ENCODE peak calls at places on chromosomes 7 and 10, in ten cellular contexts. One of them, this sample, is unnamed.

GRCh38 chr10:53697038-53697437 is 924.5 kb upstream of the MBL2 start:
- DNase-seq in NCI-H1092: no peak
- DNase-seq in activated CD4-positive, alpha-beta T cell treated with anti-CD3 and anti-CD28 coated beads, Interleukin-2, amount 10 ng/mL, durations not matched to agents 7 days and 5 days: no peak
- DNase-seq in prostate gland: no peak
- DNase-seq in M059J: peak
- DNase-seq in H4: peak
- DNase-seq in cardiac muscle cell: no peak
- DNase-seq in cardiac septum: no peak
- DNase-seq in heart right ventricle: no peak
- DNase-seq in stimulated activated CD8-positive, alpha-beta memory T cell treated with anti-CD3 and anti-CD28 coated beads, Interleukin-15, amount 100 ng/mL, for 24 hours: no peak
- DNase-seq in this sample: no peak

GRCh38 chr7:69910150-69910549 is 311.9 kb downstream of the AUTS2 start:
- DNase-seq in cardiac muscle cell: no peak
- DNase-seq in heart right ventricle: no peak
- DNase-seq in NCI-H1092: no peak
- DNase-seq in M059J: no peak
- DNase-seq in activated CD4-positive, alpha-beta T cell treated with anti-CD3 and anti-CD28 coated beads, Interleukin-2, amount 10 ng/mL, durations not matched to agents 7 days and 5 days: no peak
- DNase-seq in H4: no peak
- DNase-seq in stimulated activated CD8-positive, alpha-beta memory T cell treated with anti-CD3 and anti-CD28 coated beads, Interleukin-15, amount 100 ng/mL, for 24 hours: no peak
- DNase-seq in prostate gland: no peak
- DNase-seq in cardiac septum: no peak
- DNase-seq in this sample: no peak

GRCh38 chr10:10126231-10126630 is 891.4 kb upstream of the CELF2 start:
- DNase-seq in cardiac muscle cell: peak
- DNase-seq in cardiac septum: no peak
- DNase-seq in heart right ventricle: no peak
- DNase-seq in prostate gland: no peak
- DNase-seq in H4: no peak
- DNase-seq in M059J: no peak
- DNase-seq in activated CD4-positive, alpha-beta T cell treated with anti-CD3 and anti-CD28 coated beads, Interleukin-2, amount 10 ng/mL, durations not matched to agents 7 days and 5 days: no peak
- DNase-seq in stimulated activated CD8-positive, alpha-beta memory T cell treated with anti-CD3 and anti-CD28 coated beads, Interleukin-15, amount 100 ng/mL, for 24 hours: no peak
- DNase-seq in NCI-H1092: no peak
- DNase-seq in this sample: no peak

GRCh38 chr7:69803699-69804516 is 205.6 kb downstream of the AUTS2 start:
- DNase-seq in prostate gland: no peak
- DNase-seq in NCI-H1092: no peak
- DNase-seq in cardiac septum: no peak
- DNase-seq in stimulated activated CD8-positive, alpha-beta memory T cell treated with anti-CD3 and anti-CD28 coated beads, Interleukin-15, amount 100 ng/mL, for 24 hours: no peak
- DNase-seq in H4: no peak
- DNase-seq in heart right ventricle: no peak
- DNase-seq in M059J: no peak
- DNase-seq in cardiac muscle cell: no peak
- DNase-seq in activated CD4-positive, alpha-beta T cell treated with anti-CD3 and anti-CD28 coated beads, Interleukin-2, amount 10 ng/mL, durations not matched to agents 7 days and 5 days: no peak
- DNase-seq in this sample: no peak

GRCh38 chr7:877312-878232 is 1.2 kb downstream of the GET4 start:
- DNase-seq in NCI-H1092: no peak
- DNase-seq in cardiac septum: no peak
- DNase-seq in prostate gland: no peak
- DNase-seq in activated CD4-positive, alpha-beta T cell treated with anti-CD3 and anti-CD28 coated beads, Interleukin-2, amount 10 ng/mL, durations not matched to agents 7 days and 5 days: peak
- DNase-seq in cardiac muscle cell: no peak
- DNase-seq in stimulated activated CD8-positive, alpha-beta memory T cell treated with anti-CD3 and anti-CD28 coated beads, Interleukin-15, amount 100 ng/mL, for 24 hours: no peak
- DNase-seq in H4: no peak
- DNase-seq in M059J: no peak
- DNase-seq in heart right ventricle: no peak
- DNase-seq in this sample: no peak

GRCh38 chr10:824497-824896 is 107.0 kb downstream of the LARP4B start:
- DNase-seq in activated CD4-positive, alpha-beta T cell treated with anti-CD3 and anti-CD28 coated beads, Interleukin-2, amount 10 ng/mL, durations not matched to agents 7 days and 5 days: no peak
- DNase-seq in prostate gland: no peak
- DNase-seq in M059J: no peak
- DNase-seq in cardiac muscle cell: no peak
- DNase-seq in stimulated activated CD8-positive, alpha-beta memory T cell treated with anti-CD3 and anti-CD28 coated beads, Interleukin-15, amount 100 ng/mL, for 24 hours: no peak
- DNase-seq in H4: no peak
- DNase-seq in NCI-H1092: no peak
- DNase-seq in cardiac septum: no peak
- DNase-seq in heart right ventricle: no peak
- DNase-seq in this sample: no peak

GRCh38 chr7:81484266-81484665 is 285.6 kb downstream of the HGF start:
- DNase-seq in cardiac muscle cell: peak
- DNase-seq in NCI-H1092: peak
- DNase-seq in activated CD4-positive, alpha-beta T cell treated with anti-CD3 and anti-CD28 coated beads, Interleukin-2, amount 10 ng/mL, durations not matched to agents 7 days and 5 days: no peak
- DNase-seq in stimulated activated CD8-positive, alpha-beta memory T cell treated with anti-CD3 and anti-CD28 coated beads, Interleukin-15, amount 100 ng/mL, for 24 hours: no peak
- DNase-seq in heart right ventricle: peak
- DNase-seq in M059J: peak
- DNase-seq in cardiac septum: peak
- DNase-seq in H4: peak
- DNase-seq in prostate gland: no peak
- DNase-seq in this sample: no peak

GRCh38 chr7:36315309-36315948 is 74.2 kb upstream of the ANLN start:
- DNase-seq in cardiac muscle cell: no peak
- DNase-seq in stimulated activated CD8-positive, alpha-beta memory T cell treated with anti-CD3 and anti-CD28 coated beads, Interleukin-15, amount 100 ng/mL, for 24 hours: no peak
- DNase-seq in cardiac septum: no peak
- DNase-seq in heart right ventricle: no peak
- DNase-seq in NCI-H1092: no peak
- DNase-seq in H4: peak
- DNase-seq in prostate gland: no peak
- DNase-seq in M059J: peak
- DNase-seq in activated CD4-positive, alpha-beta T cell treated with anti-CD3 and anti-CD28 coated beads, Interleukin-2, amount 10 ng/mL, durations not matched to agents 7 days and 5 days: no peak
- DNase-seq in this sample: no peak

GRCh38 chr10:7756360-7756992 is 31.3 kb downstream of the KIN start:
- DNase-seq in NCI-H1092: no peak
- DNase-seq in cardiac muscle cell: peak
- DNase-seq in activated CD4-positive, alpha-beta T cell treated with anti-CD3 and anti-CD28 coated beads, Interleukin-2, amount 10 ng/mL, durations not matched to agents 7 days and 5 days: peak
- DNase-seq in prostate gland: no peak
- DNase-seq in heart right ventricle: no peak
- DNase-seq in H4: peak
- DNase-seq in cardiac septum: no peak
- DNase-seq in M059J: peak
- DNase-seq in stimulated activated CD8-positive, alpha-beta memory T cell treated with anti-CD3 and anti-CD28 coated beads, Interleukin-15, amount 100 ng/mL, for 24 hours: no peak
- DNase-seq in this sample: no peak

GRCh38 chr7:55156919-55157318 is 138.1 kb downstream of the EGFR start:
- DNase-seq in heart right ventricle: no peak
- DNase-seq in cardiac septum: no peak
- DNase-seq in M059J: no peak
- DNase-seq in NCI-H1092: no peak
- DNase-seq in prostate gland: no peak
- DNase-seq in cardiac muscle cell: no peak
- DNase-seq in H4: no peak
- DNase-seq in activated CD4-positive, alpha-beta T cell treated with anti-CD3 and anti-CD28 coated beads, Interleukin-2, amount 10 ng/mL, durations not matched to agents 7 days and 5 days: no peak
- DNase-seq in stimulated activated CD8-positive, alpha-beta memory T cell treated with anti-CD3 and anti-CD28 coated beads, Interleukin-15, amount 100 ng/mL, for 24 hours: no peak
- DNase-seq in this sample: no peak

GRCh38 chr10:47230482-47230881 is 69.5 kb upstream of the GDF10 start:
- DNase-seq in cardiac septum: peak
- DNase-seq in stimulated activated CD8-positive, alpha-beta memory T cell treated with anti-CD3 and anti-CD28 coated beads, Interleukin-15, amount 100 ng/mL, for 24 hours: no peak
- DNase-seq in cardiac muscle cell: no peak
- DNase-seq in prostate gland: no peak
- DNase-seq in NCI-H1092: no peak
- DNase-seq in heart right ventricle: no peak
- DNase-seq in activated CD4-positive, alpha-beta T cell treated with anti-CD3 and anti-CD28 coated beads, Interleukin-2, amount 10 ng/mL, durations not matched to agents 7 days and 5 days: no peak
- DNase-seq in M059J: no peak
- DNase-seq in H4: no peak
- DNase-seq in this sample: no peak

GRCh38 chr7:94642838-94643653 is 12.9 kb downstream of the SGCE start:
- DNase-seq in M059J: peak
- DNase-seq in cardiac septum: no peak
- DNase-seq in heart right ventricle: no peak
- DNase-seq in NCI-H1092: no peak
- DNase-seq in H4: no peak
- DNase-seq in cardiac muscle cell: no peak
- DNase-seq in stimulated activated CD8-positive, alpha-beta memory T cell treated with anti-CD3 and anti-CD28 coated beads, Interleukin-15, amount 100 ng/mL, for 24 hours: no peak
- DNase-seq in prostate gland: no peak
- DNase-seq in activated CD4-positive, alpha-beta T cell treated with anti-CD3 and anti-CD28 coated beads, Interleukin-2, amount 10 ng/mL, durations not matched to agents 7 days and 5 days: no peak
- DNase-seq in this sample: no peak

GRCh38 chr7:44511863-44512468 is 21.5 kb upstream of the NUDCD3 start:
- DNase-seq in prostate gland: no peak
- DNase-seq in stimulated activated CD8-positive, alpha-beta memory T cell treated with anti-CD3 and anti-CD28 coated beads, Interleukin-15, amount 100 ng/mL, for 24 hours: no peak
- DNase-seq in cardiac septum: no peak
- DNase-seq in cardiac muscle cell: no peak
- DNase-seq in H4: no peak
- DNase-seq in NCI-H1092: no peak
- DNase-seq in activated CD4-positive, alpha-beta T cell treated with anti-CD3 and anti-CD28 coated beads, Interleukin-2, amount 10 ng/mL, durations not matched to agents 7 days and 5 days: no peak
- DNase-seq in M059J: no peak
- DNase-seq in heart right ventricle: no peak
- DNase-seq in this sample: no peak

GRCh38 chr7:148264933-148265557 is 325.5 kb upstream of the C7orf33 start:
- DNase-seq in NCI-H1092: peak
- DNase-seq in stimulated activated CD8-positive, alpha-beta memory T cell treated with anti-CD3 and anti-CD28 coated beads, Interleukin-15, amount 100 ng/mL, for 24 hours: no peak
- DNase-seq in H4: peak
- DNase-seq in prostate gland: no peak
- DNase-seq in M059J: peak
- DNase-seq in activated CD4-positive, alpha-beta T cell treated with anti-CD3 and anti-CD28 coated beads, Interleukin-2, amount 10 ng/mL, durations not matched to agents 7 days and 5 days: peak
- DNase-seq in cardiac muscle cell: peak
- DNase-seq in heart right ventricle: no peak
- DNase-seq in cardiac septum: no peak
- DNase-seq in this sample: no peak

GRCh38 chr10:105971460-105971859 is 1193.0 kb downstream of the SORCS1 start:
- DNase-seq in stimulated activated CD8-positive, alpha-beta memory T cell treated with anti-CD3 and anti-CD28 coated beads, Interleukin-15, amount 100 ng/mL, for 24 hours: no peak
- DNase-seq in H4: no peak
- DNase-seq in prostate gland: no peak
- DNase-seq in activated CD4-positive, alpha-beta T cell treated with anti-CD3 and anti-CD28 coated beads, Interleukin-2, amount 10 ng/mL, durations not matched to agents 7 days and 5 days: no peak
- DNase-seq in M059J: no peak
- DNase-seq in cardiac muscle cell: no peak
- DNase-seq in heart right ventricle: no peak
- DNase-seq in NCI-H1092: no peak
- DNase-seq in cardiac septum: no peak
- DNase-seq in this sample: no peak

GRCh38 chr10:119562097-119562496 is 19.6 kb upstream of the RGS10 start:
- DNase-seq in heart right ventricle: no peak
- DNase-seq in H4: no peak
- DNase-seq in NCI-H1092: no peak
- DNase-seq in M059J: no peak
- DNase-seq in prostate gland: no peak
- DNase-seq in cardiac muscle cell: no peak
- DNase-seq in cardiac septum: no peak
- DNase-seq in stimulated activated CD8-positive, alpha-beta memory T cell treated with anti-CD3 and anti-CD28 coated beads, Interleukin-15, amount 100 ng/mL, for 24 hours: no peak
- DNase-seq in activated CD4-positive, alpha-beta T cell treated with anti-CD3 and anti-CD28 coated beads, Interleukin-2, amount 10 ng/mL, durations not matched to agents 7 days and 5 days: no peak
- DNase-seq in this sample: no peak